ENCODE peak calls at places on chromosomes 11 and 22, in five cellular contexts. W is activated B cell treated with CpG ODN at 0.5 μM for 24 hours, R is iPS DF 19.7, F is spleen, Y is NCI-H1105. Q is an unnamed sample.

GRCh38 chr11:122075016-122075415 is 41.0 kb downstream of the BLID start:
- DNase-seq in W (no peak), R (no peak), F (no peak), Y (no peak), Q (no peak)

GRCh38 chr22:39705386-39705785 is 134.8 kb downstream of the CACNA1I start:
- DNase-seq in W (no peak), R (no peak), F (no peak), Y (no peak), Q (no peak)

GRCh38 chr22:22316589-22316988 is 72.0 kb downstream of the VPREB1 start:
- DNase-seq in W (no peak), R (peak), F (no peak), Y (no peak), Q (no peak)

GRCh38 chr11:11988099-11988651 is 20.3 kb downstream of the DKK3 start:
- DNase-seq in W (no peak), R (no peak), F (no peak), Y (no peak), Q (no peak)

GRCh38 chr22:31217890-31218287 is 5.8 kb downstream of the LIMK2 start:
- DNase-seq in W (no peak), R (no peak), F (no peak), Y (no peak), Q (no peak)

GRCh38 chr22:23632178-23632577 is at the start of gene DRICH1:
- DNase-seq in W (no peak), R (no peak), F (no peak), Y (no peak), Q (no peak)

GRCh38 chr11:12175694-12176241 is 65.4 kb downstream of the MICAL2 start:
- DNase-seq in W (no peak), R (no peak), F (no peak), Y (no peak), Q (no peak)

GRCh38 chr22:32951081-32951806 is 106.9 kb downstream of the SYN3 start:
- DNase-seq in W (no peak), R (no peak), F (no peak), Y (no peak), Q (no peak)

GRCh38 chr11:114304969-114305368 is 8.8 kb downstream of the NNMT start:
- DNase-seq in W (no peak), R (no peak), F (no peak), Y (no peak), Q (no peak)

GRCh38 chr22:49017769-49018330 is 809.8 kb downstream of the BRD1 start:
- DNase-seq in W (no peak), R (no peak), F (peak), Y (no peak), Q (no peak)

GRCh38 chr11:2163428-2163978 is 2.5 kb upstream of the INS start:
- DNase-seq in W (no peak), R (no peak), F (no peak), Y (no peak), Q (no peak)

GRCh38 chr22:17590586-17590985 is 27.3 kb downstream of the SLC25A18 start:
- DNase-seq in W (no peak), R (no peak), F (peak), Y (no peak), Q (no peak)

GRCh38 chr11:73270855-73271477 is 1.2 kb upstream of the P2RY6 start:
- DNase-seq in W (no peak), R (no peak), F (no peak), Y (no peak), Q (no peak)

GRCh38 chr11:83521647-83522596 is 235.8 kb upstream of the CCDC90B start:
- DNase-seq in W (no peak), R (no peak), F (no peak), Y (peak), Q (no peak)

GRCh38 chr11:118916842-118917388 is 8.8 kb downstream of the BCL9L start:
- DNase-seq in W (no peak), R (no peak), F (no peak), Y (no peak), Q (no peak)

GRCh38 chr11:116707250-116707649 is 65.5 kb downstream of the BUD13 start:
- DNase-seq in W (no peak), R (no peak), F (no peak), Y (peak), Q (peak)

GRCh38 chr22:37197451-37198289 is 9.6 kb upstream of the C1QTNF6 start:
- DNase-seq in W (no peak), R (no peak), F (peak), Y (no peak), Q (no peak)

GRCh38 chr11:5257296-5257695 is 2.7 kb upstream of the HBG2 start:
- DNase-seq in W (no peak), R (peak), F (no peak), Y (no peak), Q (no peak)

Q was measured in NCI-H2171.